ENCODE peak calls at places on chromosomes 5 and 9, in four cellular contexts. One of them, this sample, is unnamed.

GRCh38 chr9:134502261-134503211 is 139.1 kb upstream of the COL5A1 start:
- DNase-seq in Peyer's patch: no peak
- DNase-seq in heart left ventricle: peak; percentile 80
- DNase-seq in astrocyte: peak; percentile 98
- DNase-seq in this sample: peak; percentile 87

GRCh38 chr9:90999425-91000397 is 198.1 kb downstream of the SYK start:
- DNase-seq in Peyer's patch: no peak
- DNase-seq in astrocyte: no peak
- DNase-seq in heart left ventricle: no peak
- DNase-seq in this sample: no peak

GRCh38 chr5:43193171-43193951 is 1.3 kb downstream of the NIM1K start:
- DNase-seq in Peyer's patch: no peak
- DNase-seq in heart left ventricle: no peak
- DNase-seq in astrocyte: peak; percentile 89
- DNase-seq in this sample: peak; percentile 83

GRCh38 chr5:171630047-171630669 is 155.5 kb upstream of the SMIM23 start:
- DNase-seq in Peyer's patch: no peak
- DNase-seq in heart left ventricle: peak; percentile 83
- DNase-seq in astrocyte: peak; percentile 39
- DNase-seq in this sample: no peak

GRCh38 chr5:13143630-13144029 is 800.9 kb downstream of the DNAH5 start:
- DNase-seq in heart left ventricle: no peak
- DNase-seq in Peyer's patch: no peak
- DNase-seq in astrocyte: no peak
- DNase-seq in this sample: no peak

GRCh38 chr5:119031905-119032304 is 39.0 kb upstream of the DMXL1 start:
- DNase-seq in heart left ventricle: no peak
- DNase-seq in astrocyte: peak; percentile 5
- DNase-seq in Peyer's patch: peak; percentile 35
- DNase-seq in this sample: no peak

GRCh38 chr9:87201316-87201715 is 254.0 kb upstream of the GAS1 start:
- DNase-seq in Peyer's patch: no peak
- DNase-seq in heart left ventricle: no peak
- DNase-seq in astrocyte: peak; percentile 72
- DNase-seq in this sample: no peak

GRCh38 chr9:80556631-80557030 is 984.9 kb downstream of the TLE4 start:
- DNase-seq in Peyer's patch: no peak
- DNase-seq in astrocyte: no peak
- DNase-seq in heart left ventricle: no peak
- DNase-seq in this sample: no peak

GRCh38 chr9:15936316-15936869 is 383.6 kb downstream of the CCDC171 start:
- DNase-seq in Peyer's patch: no peak
- DNase-seq in astrocyte: peak; percentile 81
- DNase-seq in heart left ventricle: no peak
- DNase-seq in this sample: peak; percentile 65

GRCh38 chr5:68942169-68942568 is 151.6 kb upstream of the SLC30A5 start:
- DNase-seq in astrocyte: no peak
- DNase-seq in heart left ventricle: no peak
- DNase-seq in Peyer's patch: no peak
- DNase-seq in this sample: no peak

GRCh38 chr5:10111575-10111974 is 138.1 kb downstream of the ATPSCKMT start:
- DNase-seq in astrocyte: peak; percentile 25
- DNase-seq in heart left ventricle: no peak
- DNase-seq in Peyer's patch: no peak
- DNase-seq in this sample: peak; percentile 24

GRCh38 chr5:158590936-158591863 is 508.5 kb downstream of the EBF1 start:
- DNase-seq in astrocyte: peak; percentile 63
- DNase-seq in Peyer's patch: no peak
- DNase-seq in heart left ventricle: no peak
- DNase-seq in this sample: peak; percentile 12

GRCh38 chr9:134321957-134322741 is 4.1 kb upstream of the RXRA start:
- DNase-seq in heart left ventricle: peak; percentile 21
- DNase-seq in Peyer's patch: no peak
- DNase-seq in astrocyte: no peak
- DNase-seq in this sample: no peak

GRCh38 chr5:145245354-145245753 is 589.8 kb downstream of the PRELID2 start:
- DNase-seq in astrocyte: no peak
- DNase-seq in Peyer's patch: no peak
- DNase-seq in heart left ventricle: no peak
- DNase-seq in this sample: no peak

GRCh38 chr9:107043886-107044285 is 180.9 kb downstream of the ZNF462 start:
- DNase-seq in Peyer's patch: no peak
- DNase-seq in heart left ventricle: no peak
- DNase-seq in astrocyte: no peak
- DNase-seq in this sample: no peak

GRCh38 chr9:126363847-126364671 is 37.4 kb downstream of the MVB12B start:
- DNase-seq in astrocyte: peak; percentile 74
- DNase-seq in heart left ventricle: no peak
- DNase-seq in Peyer's patch: no peak
- DNase-seq in this sample: no peak

GRCh38 chr5:38467353-38468040 is 88.9 kb downstream of the LIFR start:
- DNase-seq in heart left ventricle: peak; percentile 77
- DNase-seq in astrocyte: peak; percentile 43
- DNase-seq in Peyer's patch: no peak
- DNase-seq in this sample: no peak

GRCh38 chr9:74006935-74007334 is 490.2 kb upstream of the RORB start:
- DNase-seq in astrocyte: no peak
- DNase-seq in heart left ventricle: no peak
- DNase-seq in Peyer's patch: no peak
- DNase-seq in this sample: no peak

GRCh38 chr5:75734913-75735789 is 17.9 kb upstream of the POC5 start:
- DNase-seq in heart left ventricle: no peak
- DNase-seq in Peyer's patch: no peak
- DNase-seq in astrocyte: no peak
- DNase-seq in this sample: no peak

GRCh38 chr5:174030289-174030688 is 15.2 kb upstream of the NSG2 start:
- DNase-seq in astrocyte: no peak
- DNase-seq in Peyer's patch: no peak
- DNase-seq in heart left ventricle: no peak
- DNase-seq in this sample: no peak
- H3K4me3 ChIP-seq in astrocyte: no peak overlapping the region
- H3K4me3 ChIP-seq in Peyer's patch: no peak overlapping the region
- H3K4me3 ChIP-seq in heart left ventricle: no peak overlapping the region
- H3K4me3 ChIP-seq in this sample: no peak overlapping the region

DNA sequence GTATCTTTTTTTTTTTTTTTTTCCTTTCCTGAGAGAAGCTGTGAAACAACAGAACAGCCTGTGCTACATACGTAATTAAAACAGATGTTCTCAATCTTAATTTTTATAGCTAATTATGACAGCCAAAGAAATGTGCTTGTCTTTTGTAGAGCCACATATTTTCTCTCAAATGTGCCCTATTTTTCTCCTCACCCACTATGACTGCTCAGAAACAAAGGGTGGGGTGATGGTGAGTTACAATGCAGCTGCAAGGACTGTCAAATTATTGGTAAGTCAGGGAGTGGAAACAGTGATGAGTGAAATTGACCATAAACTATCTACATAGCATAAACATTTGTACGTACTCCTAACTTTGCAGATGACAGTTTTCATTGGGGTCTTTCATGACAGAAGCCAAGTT is 215.9 kb downstream of the MCTP1 start:
- DNase-seq in heart left ventricle: no peak
- DNase-seq in Peyer's patch: no peak
- DNase-seq in astrocyte: no peak
- DNase-seq in this sample: no peak
- H3K4me3 ChIP-seq in heart left ventricle: peak overlapping the region; percentile 13
- H3K4me3 ChIP-seq in Peyer's patch: no peak overlapping the region
- H3K4me3 ChIP-seq in astrocyte: no peak overlapping the region
- H3K4me3 ChIP-seq in this sample: no peak overlapping the region

GRCh38 chr9:34629492-34629809 is 585 bp upstream of the ARID3C start:
- DNase-seq in Peyer's patch: no peak
- DNase-seq in heart left ventricle: no peak
- DNase-seq in astrocyte: no peak
- DNase-seq in this sample: no peak

GRCh38 chr9:34625087-34625486 is 3.8 kb downstream of the ARID3C start:
- DNase-seq in Peyer's patch: no peak
- DNase-seq in astrocyte: no peak
- DNase-seq in heart left ventricle: no peak
- DNase-seq in this sample: no peak

GRCh38 chr9:34630402-34631154 is 1.7 kb upstream of the ARID3C start:
- DNase-seq in Peyer's patch: no peak
- DNase-seq in heart left ventricle: no peak
- DNase-seq in astrocyte: no peak
- DNase-seq in this sample: no peak

GRCh38 chr9:34628656-34629491 is at the start of gene ARID3C:
- DNase-seq in heart left ventricle: no peak
- DNase-seq in astrocyte: no peak
- DNase-seq in Peyer's patch: no peak
- DNase-seq in this sample: no peak

DNA sequence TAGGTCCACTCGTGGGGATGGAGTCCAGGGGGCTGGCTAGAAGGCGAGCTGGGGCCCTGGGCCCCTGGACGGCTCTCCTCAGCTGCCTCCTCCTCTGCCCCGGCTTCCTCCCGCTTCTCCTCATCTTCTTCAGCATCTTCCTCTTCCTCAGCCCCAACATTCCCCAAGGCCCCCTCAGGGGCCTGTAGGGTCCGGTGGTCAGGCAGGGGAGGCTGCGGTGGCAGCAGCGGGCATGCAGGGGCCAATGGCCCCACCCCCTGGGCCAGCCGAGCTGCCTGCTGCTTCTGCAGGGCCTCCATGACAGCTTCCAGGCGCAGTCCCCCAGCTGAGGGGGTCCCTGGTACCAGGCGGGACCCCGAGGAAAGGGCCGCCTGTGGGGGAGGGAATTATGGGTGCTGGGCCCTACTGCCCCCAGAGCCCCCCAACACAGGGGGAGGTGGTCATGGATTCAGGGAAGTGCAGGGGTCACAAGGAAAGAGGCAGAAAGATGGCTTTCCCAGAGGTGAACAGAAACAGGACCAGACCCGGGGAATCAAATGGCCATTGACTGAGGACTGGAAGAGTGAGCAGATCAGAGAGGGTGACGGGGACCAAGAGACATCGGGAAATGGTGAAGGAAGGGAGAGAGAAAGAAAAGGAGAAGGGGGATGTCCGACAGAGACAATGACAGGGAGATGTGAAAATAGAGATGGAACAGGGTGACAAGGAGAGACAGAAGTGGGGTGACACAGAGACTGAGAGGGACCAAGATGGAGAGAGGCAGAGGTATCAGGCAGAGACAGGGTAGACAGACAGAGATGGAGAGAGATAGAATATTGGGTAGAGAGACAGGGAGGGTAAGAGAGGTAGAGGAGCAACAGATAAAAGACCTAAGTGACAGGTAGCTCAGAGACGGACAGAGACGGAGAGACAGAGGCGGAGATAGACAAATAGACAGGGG is 880 bp downstream of the ARID3C start:
- DNase-seq in astrocyte: no peak
- DNase-seq in Peyer's patch: no peak
- DNase-seq in heart left ventricle: no peak
- DNase-seq in this sample: no peak
- H3K4me3 ChIP-seq in astrocyte: no peak overlapping the region
- H3K4me3 ChIP-seq in Peyer's patch: peak overlapping the region; percentile 31
- H3K4me3 ChIP-seq in heart left ventricle: peak overlapping the region; percentile 37
- H3K4me3 ChIP-seq in this sample: no peak overlapping the region

DNA sequence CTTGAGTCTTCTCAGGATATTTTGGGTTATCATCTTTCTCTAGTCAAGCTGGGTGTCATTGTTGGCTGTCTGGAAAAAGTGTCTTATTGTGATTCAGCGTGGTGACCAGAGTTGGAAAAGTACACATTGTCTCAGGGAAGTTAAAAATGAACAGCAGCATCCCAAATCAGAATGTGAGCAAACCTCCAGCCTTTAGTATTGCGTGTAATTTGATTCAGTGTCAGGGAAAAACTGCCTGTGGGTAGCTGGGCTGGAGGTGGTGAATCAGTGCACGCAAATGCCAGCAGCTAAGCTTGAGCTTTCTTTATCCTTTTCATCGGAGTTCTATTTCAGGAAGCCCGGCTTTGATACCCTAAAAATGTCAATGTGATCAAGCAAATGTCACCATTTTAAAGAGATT is 25.9 kb upstream of the C5orf47 start:
- DNase-seq in astrocyte: peak; percentile 79
- DNase-seq in Peyer's patch: no peak
- DNase-seq in heart left ventricle: no peak
- DNase-seq in this sample: peak; percentile 47
- H3K4me3 ChIP-seq in astrocyte: peak overlapping the region; percentile 56
- H3K4me3 ChIP-seq in Peyer's patch: no peak overlapping the region
- H3K4me3 ChIP-seq in heart left ventricle: no peak overlapping the region
- H3K4me3 ChIP-seq in this sample: peak overlapping the region; percentile 37

DNA sequence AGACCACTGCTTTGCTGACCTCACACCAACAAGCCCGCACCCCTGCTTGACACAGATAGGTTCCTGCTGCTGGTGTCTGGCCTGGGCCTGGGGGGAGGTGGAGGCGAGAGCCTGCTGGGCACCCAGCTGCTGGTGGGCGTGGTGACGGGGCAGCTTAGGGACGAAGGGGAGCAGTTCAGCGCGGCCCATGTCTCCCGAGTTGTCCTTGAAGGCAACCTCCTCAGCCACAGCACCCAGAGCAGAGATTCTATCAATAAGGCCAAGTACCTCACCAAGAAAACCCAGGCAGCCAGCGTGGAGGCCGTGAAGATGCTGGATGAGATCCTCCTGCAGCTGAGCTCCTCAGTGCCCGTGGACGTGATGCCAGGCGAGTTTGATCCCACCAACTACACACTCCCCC is 313.3 kb downstream of the NR2F1-AS1 start:
- DNase-seq in Peyer's patch: no peak
- DNase-seq in astrocyte: no peak
- DNase-seq in heart left ventricle: no peak
- DNase-seq in this sample: no peak
- H3K4me3 ChIP-seq in Peyer's patch: no peak overlapping the region
- H3K4me3 ChIP-seq in astrocyte: no peak overlapping the region
- H3K4me3 ChIP-seq in heart left ventricle: no peak overlapping the region
- H3K4me3 ChIP-seq in this sample: no peak overlapping the region

GRCh38 chr9:113580041-113580953 is 116.8 kb downstream of the RGS3 start:
- DNase-seq in Peyer's patch: peak; percentile 86
- DNase-seq in astrocyte: no peak
- DNase-seq in heart left ventricle: peak; percentile 90
- DNase-seq in this sample: no peak

GRCh38 chr9:113579270-113580040 is 115.9 kb downstream of the RGS3 start:
- DNase-seq in Peyer's patch: peak; percentile 75
- DNase-seq in astrocyte: no peak
- DNase-seq in heart left ventricle: peak; percentile 67
- DNase-seq in this sample: no peak

GRCh38 chr9:113581865-113582697 is 118.6 kb downstream of the RGS3 start:
- DNase-seq in heart left ventricle: peak; percentile 88
- DNase-seq in astrocyte: no peak
- DNase-seq in Peyer's patch: peak; percentile 94
- DNase-seq in this sample: no peak

GRCh38 chr9:113582698-113583200 is 119.2 kb downstream of the RGS3 start:
- DNase-seq in astrocyte: no peak
- DNase-seq in Peyer's patch: no peak
- DNase-seq in heart left ventricle: peak; percentile 1
- DNase-seq in this sample: no peak

GRCh38 chr9:113580954-113581311 is 117.4 kb downstream of the RGS3 start:
- DNase-seq in astrocyte: no peak
- DNase-seq in heart left ventricle: no peak
- DNase-seq in Peyer's patch: no peak
- DNase-seq in this sample: no peak
- H3K4me3 ChIP-seq in astrocyte: no peak overlapping the region
- H3K4me3 ChIP-seq in heart left ventricle: no peak overlapping the region
- H3K4me3 ChIP-seq in Peyer's patch: no peak overlapping the region
- H3K4me3 ChIP-seq in this sample: no peak overlapping the region

DNA sequence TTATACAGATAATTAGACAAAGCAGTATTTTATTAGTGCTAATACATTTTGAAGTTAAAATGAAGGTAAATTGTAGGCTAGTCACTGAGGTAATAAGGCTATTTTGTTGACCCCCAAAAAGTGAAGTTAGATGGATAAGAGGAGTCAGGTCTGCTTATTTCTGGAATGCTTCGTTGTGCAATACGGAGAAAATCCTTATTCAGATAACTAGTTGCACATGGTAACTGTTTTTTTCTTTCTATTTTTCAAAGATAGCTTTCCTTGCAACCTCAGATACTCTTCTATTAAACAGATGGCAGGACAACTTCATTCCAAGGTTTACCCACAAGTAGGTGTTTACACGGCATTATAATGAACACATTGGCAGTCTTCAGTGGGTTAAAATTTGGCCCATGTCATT is 101.1 kb downstream of the TMEM174 start:
- DNase-seq in heart left ventricle: no peak
- DNase-seq in astrocyte: no peak
- DNase-seq in Peyer's patch: no peak
- DNase-seq in this sample: no peak
- H3K4me3 ChIP-seq in heart left ventricle: no peak overlapping the region
- H3K4me3 ChIP-seq in astrocyte: no peak overlapping the region
- H3K4me3 ChIP-seq in Peyer's patch: no peak overlapping the region
- H3K4me3 ChIP-seq in this sample: no peak overlapping the region

This sample was measured in BJ.